ENCODE peak calls at places on chromosome 14, in nine cellular contexts. One of them, this sample, is unnamed.
A peak's percentile ranks its signal among the peaks of the same experiment; 100 is the strongest.

GRCh38 chr14:90827919-90828610 is 11.8 kb upstream of the TTC7B start:
- DNase-seq in lung: peak; percentile 92
- DNase-seq in germinal center: peak; percentile 96
- DNase-seq in stimulated activated CD4-positive, alpha-beta T cell treated with anti-CD3 and anti-CD28 coated beads, Interleukin-12 subunit alpha, Interleukin-12 subunit beta, amount 100 ng/mL, for 4 hours: peak; percentile 89
- DNase-seq in COR-L47: peak; percentile 86
- DNase-seq in activated CD4-positive, alpha-beta T cell treated with anti-CD3 and anti-CD28 coated beads, Interleukin-2, amount 50 U/mL, for 48 hours: peak; percentile 91
- DNase-seq in GM04504: peak; percentile 58
- DNase-seq in RPMI7951: peak; percentile 86
- DNase-seq in activated CD8-positive, alpha-beta memory T cell treated with anti-CD3 and anti-CD28 coated beads, Interleukin-2, amount 50 U/mL, for 4 hours: peak; percentile 89
- DNase-seq in this sample: peak; percentile 77

GRCh38 chr14:99809864-99810854 is 16.9 kb downstream of the EML1 start:
- DNase-seq in lung: no peak
- DNase-seq in COR-L47: no peak
- DNase-seq in germinal center: no peak
- DNase-seq in GM04504: no peak
- DNase-seq in activated CD4-positive, alpha-beta T cell treated with anti-CD3 and anti-CD28 coated beads, Interleukin-2, amount 50 U/mL, for 48 hours: no peak
- DNase-seq in RPMI7951: no peak
- DNase-seq in stimulated activated CD4-positive, alpha-beta T cell treated with anti-CD3 and anti-CD28 coated beads, Interleukin-12 subunit alpha, Interleukin-12 subunit beta, amount 100 ng/mL, for 4 hours: no peak
- DNase-seq in activated CD8-positive, alpha-beta memory T cell treated with anti-CD3 and anti-CD28 coated beads, Interleukin-2, amount 50 U/mL, for 4 hours: no peak
- DNase-seq in this sample: no peak

GRCh38 chr14:62084020-62084419 is 321.8 kb downstream of the SNAPC1 start:
- DNase-seq in lung: no peak
- DNase-seq in stimulated activated CD4-positive, alpha-beta T cell treated with anti-CD3 and anti-CD28 coated beads, Interleukin-12 subunit alpha, Interleukin-12 subunit beta, amount 100 ng/mL, for 4 hours: no peak
- DNase-seq in COR-L47: no peak
- DNase-seq in RPMI7951: no peak
- DNase-seq in activated CD8-positive, alpha-beta memory T cell treated with anti-CD3 and anti-CD28 coated beads, Interleukin-2, amount 50 U/mL, for 4 hours: no peak
- DNase-seq in activated CD4-positive, alpha-beta T cell treated with anti-CD3 and anti-CD28 coated beads, Interleukin-2, amount 50 U/mL, for 48 hours: no peak
- DNase-seq in germinal center: no peak
- DNase-seq in GM04504: no peak
- DNase-seq in this sample: no peak

GRCh38 chr14:66008631-66009030 is 477.5 kb upstream of the CCDC196 start:
- DNase-seq in GM04504: no peak
- DNase-seq in activated CD4-positive, alpha-beta T cell treated with anti-CD3 and anti-CD28 coated beads, Interleukin-2, amount 50 U/mL, for 48 hours: no peak
- DNase-seq in stimulated activated CD4-positive, alpha-beta T cell treated with anti-CD3 and anti-CD28 coated beads, Interleukin-12 subunit alpha, Interleukin-12 subunit beta, amount 100 ng/mL, for 4 hours: no peak
- DNase-seq in germinal center: no peak
- DNase-seq in lung: no peak
- DNase-seq in activated CD8-positive, alpha-beta memory T cell treated with anti-CD3 and anti-CD28 coated beads, Interleukin-2, amount 50 U/mL, for 4 hours: no peak
- DNase-seq in COR-L47: no peak
- DNase-seq in RPMI7951: no peak
- DNase-seq in this sample: no peak

GRCh38 chr14:94593749-94594431 is 12.7 kb downstream of the SERPINA5 start:
- DNase-seq in COR-L47: no peak
- DNase-seq in GM04504: no peak
- DNase-seq in activated CD4-positive, alpha-beta T cell treated with anti-CD3 and anti-CD28 coated beads, Interleukin-2, amount 50 U/mL, for 48 hours: no peak
- DNase-seq in stimulated activated CD4-positive, alpha-beta T cell treated with anti-CD3 and anti-CD28 coated beads, Interleukin-12 subunit alpha, Interleukin-12 subunit beta, amount 100 ng/mL, for 4 hours: no peak
- DNase-seq in RPMI7951: no peak
- DNase-seq in activated CD8-positive, alpha-beta memory T cell treated with anti-CD3 and anti-CD28 coated beads, Interleukin-2, amount 50 U/mL, for 4 hours: no peak
- DNase-seq in germinal center: no peak
- DNase-seq in lung: no peak
- DNase-seq in this sample: no peak

GRCh38 chr14:64715628-64716412 is 11.6 kb downstream of the PLEKHG3 start:
- DNase-seq in RPMI7951: no peak
- DNase-seq in germinal center: no peak
- DNase-seq in activated CD8-positive, alpha-beta memory T cell treated with anti-CD3 and anti-CD28 coated beads, Interleukin-2, amount 50 U/mL, for 4 hours: no peak
- DNase-seq in GM04504: no peak
- DNase-seq in stimulated activated CD4-positive, alpha-beta T cell treated with anti-CD3 and anti-CD28 coated beads, Interleukin-12 subunit alpha, Interleukin-12 subunit beta, amount 100 ng/mL, for 4 hours: no peak
- DNase-seq in lung: no peak
- DNase-seq in activated CD4-positive, alpha-beta T cell treated with anti-CD3 and anti-CD28 coated beads, Interleukin-2, amount 50 U/mL, for 48 hours: no peak
- DNase-seq in COR-L47: no peak
- DNase-seq in this sample: no peak

GRCh38 chr14:68380304-68380840 is 412.5 kb downstream of the ZFP36L1 start:
- DNase-seq in activated CD4-positive, alpha-beta T cell treated with anti-CD3 and anti-CD28 coated beads, Interleukin-2, amount 50 U/mL, for 48 hours: no peak
- DNase-seq in RPMI7951: no peak
- DNase-seq in activated CD8-positive, alpha-beta memory T cell treated with anti-CD3 and anti-CD28 coated beads, Interleukin-2, amount 50 U/mL, for 4 hours: no peak
- DNase-seq in lung: no peak
- DNase-seq in GM04504: no peak
- DNase-seq in germinal center: no peak
- DNase-seq in COR-L47: no peak
- DNase-seq in stimulated activated CD4-positive, alpha-beta T cell treated with anti-CD3 and anti-CD28 coated beads, Interleukin-12 subunit alpha, Interleukin-12 subunit beta, amount 100 ng/mL, for 4 hours: no peak
- DNase-seq in this sample: no peak

GRCh38 chr14:102565959-102566358 is 26.5 kb upstream of the RCOR1 start:
- DNase-seq in COR-L47: no peak
- DNase-seq in lung: no peak
- DNase-seq in GM04504: no peak
- DNase-seq in germinal center: no peak
- DNase-seq in RPMI7951: no peak
- DNase-seq in stimulated activated CD4-positive, alpha-beta T cell treated with anti-CD3 and anti-CD28 coated beads, Interleukin-12 subunit alpha, Interleukin-12 subunit beta, amount 100 ng/mL, for 4 hours: no peak
- DNase-seq in activated CD4-positive, alpha-beta T cell treated with anti-CD3 and anti-CD28 coated beads, Interleukin-2, amount 50 U/mL, for 48 hours: no peak
- DNase-seq in activated CD8-positive, alpha-beta memory T cell treated with anti-CD3 and anti-CD28 coated beads, Interleukin-2, amount 50 U/mL, for 4 hours: no peak
- DNase-seq in this sample: no peak

GRCh38 chr14:100640481-100641273 is 53.5 kb upstream of the BEGAIN start:
- DNase-seq in activated CD8-positive, alpha-beta memory T cell treated with anti-CD3 and anti-CD28 coated beads, Interleukin-2, amount 50 U/mL, for 4 hours: peak; percentile 57
- DNase-seq in stimulated activated CD4-positive, alpha-beta T cell treated with anti-CD3 and anti-CD28 coated beads, Interleukin-12 subunit alpha, Interleukin-12 subunit beta, amount 100 ng/mL, for 4 hours: peak; percentile 45
- DNase-seq in RPMI7951: peak; percentile 22
- DNase-seq in COR-L47: no peak
- DNase-seq in lung: no peak
- DNase-seq in activated CD4-positive, alpha-beta T cell treated with anti-CD3 and anti-CD28 coated beads, Interleukin-2, amount 50 U/mL, for 48 hours: peak; percentile 71
- DNase-seq in germinal center: no peak
- DNase-seq in GM04504: no peak
- DNase-seq in this sample: peak; percentile 66

GRCh38 chr14:104115131-104115600 is 23.2 kb upstream of the KIF26A start:
- DNase-seq in activated CD8-positive, alpha-beta memory T cell treated with anti-CD3 and anti-CD28 coated beads, Interleukin-2, amount 50 U/mL, for 4 hours: peak; percentile 6
- DNase-seq in RPMI7951: no peak
- DNase-seq in lung: no peak
- DNase-seq in COR-L47: no peak
- DNase-seq in stimulated activated CD4-positive, alpha-beta T cell treated with anti-CD3 and anti-CD28 coated beads, Interleukin-12 subunit alpha, Interleukin-12 subunit beta, amount 100 ng/mL, for 4 hours: no peak
- DNase-seq in GM04504: no peak
- DNase-seq in germinal center: no peak
- DNase-seq in activated CD4-positive, alpha-beta T cell treated with anti-CD3 and anti-CD28 coated beads, Interleukin-2, amount 50 U/mL, for 48 hours: no peak
- DNase-seq in this sample: no peak

GRCh38 chr14:57493467-57494181 is at the start of gene CCDC198:
- DNase-seq in lung: no peak
- DNase-seq in activated CD4-positive, alpha-beta T cell treated with anti-CD3 and anti-CD28 coated beads, Interleukin-2, amount 50 U/mL, for 48 hours: no peak
- DNase-seq in stimulated activated CD4-positive, alpha-beta T cell treated with anti-CD3 and anti-CD28 coated beads, Interleukin-12 subunit alpha, Interleukin-12 subunit beta, amount 100 ng/mL, for 4 hours: no peak
- DNase-seq in activated CD8-positive, alpha-beta memory T cell treated with anti-CD3 and anti-CD28 coated beads, Interleukin-2, amount 50 U/mL, for 4 hours: no peak
- DNase-seq in GM04504: no peak
- DNase-seq in RPMI7951: no peak
- DNase-seq in germinal center: no peak
- DNase-seq in COR-L47: no peak
- DNase-seq in this sample: no peak

GRCh38 chr14:81023095-81023710 is 67.8 kb downstream of the TSHR start:
- DNase-seq in lung: no peak
- DNase-seq in activated CD4-positive, alpha-beta T cell treated with anti-CD3 and anti-CD28 coated beads, Interleukin-2, amount 50 U/mL, for 48 hours: no peak
- DNase-seq in stimulated activated CD4-positive, alpha-beta T cell treated with anti-CD3 and anti-CD28 coated beads, Interleukin-12 subunit alpha, Interleukin-12 subunit beta, amount 100 ng/mL, for 4 hours: no peak
- DNase-seq in activated CD8-positive, alpha-beta memory T cell treated with anti-CD3 and anti-CD28 coated beads, Interleukin-2, amount 50 U/mL, for 4 hours: no peak
- DNase-seq in germinal center: no peak
- DNase-seq in RPMI7951: no peak
- DNase-seq in COR-L47: no peak
- DNase-seq in GM04504: no peak
- DNase-seq in this sample: no peak

GRCh38 chr14:73258845-73259611 is 21.7 kb downstream of the PAPLN start:
- DNase-seq in activated CD4-positive, alpha-beta T cell treated with anti-CD3 and anti-CD28 coated beads, Interleukin-2, amount 50 U/mL, for 48 hours: no peak
- DNase-seq in germinal center: no peak
- DNase-seq in stimulated activated CD4-positive, alpha-beta T cell treated with anti-CD3 and anti-CD28 coated beads, Interleukin-12 subunit alpha, Interleukin-12 subunit beta, amount 100 ng/mL, for 4 hours: no peak
- DNase-seq in lung: no peak
- DNase-seq in GM04504: no peak
- DNase-seq in COR-L47: no peak
- DNase-seq in activated CD8-positive, alpha-beta memory T cell treated with anti-CD3 and anti-CD28 coated beads, Interleukin-2, amount 50 U/mL, for 4 hours: no peak
- DNase-seq in RPMI7951: no peak
- DNase-seq in this sample: no peak

GRCh38 chr14:101405171-101405883 is 156.0 kb upstream of the DIO3 start:
- DNase-seq in germinal center: no peak
- DNase-seq in GM04504: no peak
- DNase-seq in activated CD4-positive, alpha-beta T cell treated with anti-CD3 and anti-CD28 coated beads, Interleukin-2, amount 50 U/mL, for 48 hours: no peak
- DNase-seq in stimulated activated CD4-positive, alpha-beta T cell treated with anti-CD3 and anti-CD28 coated beads, Interleukin-12 subunit alpha, Interleukin-12 subunit beta, amount 100 ng/mL, for 4 hours: no peak
- DNase-seq in COR-L47: no peak
- DNase-seq in activated CD8-positive, alpha-beta memory T cell treated with anti-CD3 and anti-CD28 coated beads, Interleukin-2, amount 50 U/mL, for 4 hours: no peak
- DNase-seq in lung: no peak
- DNase-seq in RPMI7951: no peak
- DNase-seq in this sample: no peak

GRCh38 chr14:71049435-71050147 is 142.3 kb downstream of the PCNX1 start:
- DNase-seq in COR-L47: no peak
- DNase-seq in germinal center: no peak
- DNase-seq in activated CD4-positive, alpha-beta T cell treated with anti-CD3 and anti-CD28 coated beads, Interleukin-2, amount 50 U/mL, for 48 hours: no peak
- DNase-seq in GM04504: peak; percentile 10
- DNase-seq in RPMI7951: no peak
- DNase-seq in lung: no peak
- DNase-seq in stimulated activated CD4-positive, alpha-beta T cell treated with anti-CD3 and anti-CD28 coated beads, Interleukin-12 subunit alpha, Interleukin-12 subunit beta, amount 100 ng/mL, for 4 hours: no peak
- DNase-seq in activated CD8-positive, alpha-beta memory T cell treated with anti-CD3 and anti-CD28 coated beads, Interleukin-2, amount 50 U/mL, for 4 hours: no peak
- DNase-seq in this sample: no peak

GRCh38 chr14:98136019-98136418 is 1136.0 kb downstream of the BCL11B start:
- DNase-seq in stimulated activated CD4-positive, alpha-beta T cell treated with anti-CD3 and anti-CD28 coated beads, Interleukin-12 subunit alpha, Interleukin-12 subunit beta, amount 100 ng/mL, for 4 hours: no peak
- DNase-seq in germinal center: no peak
- DNase-seq in activated CD4-positive, alpha-beta T cell treated with anti-CD3 and anti-CD28 coated beads, Interleukin-2, amount 50 U/mL, for 48 hours: no peak
- DNase-seq in COR-L47: peak; percentile 73
- DNase-seq in activated CD8-positive, alpha-beta memory T cell treated with anti-CD3 and anti-CD28 coated beads, Interleukin-2, amount 50 U/mL, for 4 hours: peak; percentile 23
- DNase-seq in GM04504: no peak
- DNase-seq in lung: no peak
- DNase-seq in RPMI7951: no peak
- DNase-seq in this sample: no peak

GRCh38 chr14:53613404-53614253 is 343.0 kb downstream of the BMP4 start:
- DNase-seq in activated CD4-positive, alpha-beta T cell treated with anti-CD3 and anti-CD28 coated beads, Interleukin-2, amount 50 U/mL, for 48 hours: no peak
- DNase-seq in GM04504: no peak
- DNase-seq in lung: no peak
- DNase-seq in RPMI7951: peak; percentile 24
- DNase-seq in COR-L47: peak; percentile 38
- DNase-seq in germinal center: peak; percentile 75
- DNase-seq in activated CD8-positive, alpha-beta memory T cell treated with anti-CD3 and anti-CD28 coated beads, Interleukin-2, amount 50 U/mL, for 4 hours: no peak
- DNase-seq in stimulated activated CD4-positive, alpha-beta T cell treated with anti-CD3 and anti-CD28 coated beads, Interleukin-12 subunit alpha, Interleukin-12 subunit beta, amount 100 ng/mL, for 4 hours: no peak
- DNase-seq in this sample: peak; percentile 37

GRCh38 chr14:89504602-89505320 is 87.7 kb upstream of the FOXN3 start:
- DNase-seq in GM04504: peak; percentile 50
- DNase-seq in activated CD4-positive, alpha-beta T cell treated with anti-CD3 and anti-CD28 coated beads, Interleukin-2, amount 50 U/mL, for 48 hours: peak; percentile 31
- DNase-seq in activated CD8-positive, alpha-beta memory T cell treated with anti-CD3 and anti-CD28 coated beads, Interleukin-2, amount 50 U/mL, for 4 hours: no peak
- DNase-seq in stimulated activated CD4-positive, alpha-beta T cell treated with anti-CD3 and anti-CD28 coated beads, Interleukin-12 subunit alpha, Interleukin-12 subunit beta, amount 100 ng/mL, for 4 hours: no peak
- DNase-seq in COR-L47: no peak
- DNase-seq in germinal center: no peak
- DNase-seq in RPMI7951: peak; percentile 87
- DNase-seq in lung: peak; percentile 32
- DNase-seq in this sample: no peak

GRCh38 chr14:96095581-96096476 is 56.7 kb downstream of the C14orf132 start:
- DNase-seq in GM04504: peak; percentile 46
- DNase-seq in activated CD8-positive, alpha-beta memory T cell treated with anti-CD3 and anti-CD28 coated beads, Interleukin-2, amount 50 U/mL, for 4 hours: no peak
- DNase-seq in stimulated activated CD4-positive, alpha-beta T cell treated with anti-CD3 and anti-CD28 coated beads, Interleukin-12 subunit alpha, Interleukin-12 subunit beta, amount 100 ng/mL, for 4 hours: no peak
- DNase-seq in COR-L47: peak; percentile 97
- DNase-seq in RPMI7951: peak; percentile 99
- DNase-seq in lung: peak; percentile 52
- DNase-seq in activated CD4-positive, alpha-beta T cell treated with anti-CD3 and anti-CD28 coated beads, Interleukin-2, amount 50 U/mL, for 48 hours: no peak
- DNase-seq in germinal center: no peak
- DNase-seq in this sample: no peak

GRCh38 chr14:28121512-28122297 is 644.9 kb upstream of the FOXG1 start:
- DNase-seq in RPMI7951: no peak
- DNase-seq in stimulated activated CD4-positive, alpha-beta T cell treated with anti-CD3 and anti-CD28 coated beads, Interleukin-12 subunit alpha, Interleukin-12 subunit beta, amount 100 ng/mL, for 4 hours: no peak
- DNase-seq in COR-L47: no peak
- DNase-seq in lung: no peak
- DNase-seq in germinal center: no peak
- DNase-seq in activated CD8-positive, alpha-beta memory T cell treated with anti-CD3 and anti-CD28 coated beads, Interleukin-2, amount 50 U/mL, for 4 hours: no peak
- DNase-seq in GM04504: no peak
- DNase-seq in activated CD4-positive, alpha-beta T cell treated with anti-CD3 and anti-CD28 coated beads, Interleukin-2, amount 50 U/mL, for 48 hours: no peak
- DNase-seq in this sample: no peak

GRCh38 chr14:67718265-67718664 is 16.6 kb downstream of the RDH12 start:
- DNase-seq in lung: no peak
- DNase-seq in activated CD4-positive, alpha-beta T cell treated with anti-CD3 and anti-CD28 coated beads, Interleukin-2, amount 50 U/mL, for 48 hours: no peak
- DNase-seq in stimulated activated CD4-positive, alpha-beta T cell treated with anti-CD3 and anti-CD28 coated beads, Interleukin-12 subunit alpha, Interleukin-12 subunit beta, amount 100 ng/mL, for 4 hours: no peak
- DNase-seq in germinal center: no peak
- DNase-seq in GM04504: no peak
- DNase-seq in COR-L47: no peak
- DNase-seq in RPMI7951: no peak
- DNase-seq in activated CD8-positive, alpha-beta memory T cell treated with anti-CD3 and anti-CD28 coated beads, Interleukin-2, amount 50 U/mL, for 4 hours: no peak
- DNase-seq in this sample: no peak

GRCh38 chr14:72611956-72612500 is 281.9 kb downstream of the DPF3 start:
- DNase-seq in COR-L47: no peak
- DNase-seq in germinal center: no peak
- DNase-seq in GM04504: no peak
- DNase-seq in lung: no peak
- DNase-seq in stimulated activated CD4-positive, alpha-beta T cell treated with anti-CD3 and anti-CD28 coated beads, Interleukin-12 subunit alpha, Interleukin-12 subunit beta, amount 100 ng/mL, for 4 hours: no peak
- DNase-seq in RPMI7951: no peak
- DNase-seq in activated CD4-positive, alpha-beta T cell treated with anti-CD3 and anti-CD28 coated beads, Interleukin-2, amount 50 U/mL, for 48 hours: no peak
- DNase-seq in activated CD8-positive, alpha-beta memory T cell treated with anti-CD3 and anti-CD28 coated beads, Interleukin-2, amount 50 U/mL, for 4 hours: no peak
- DNase-seq in this sample: no peak

GRCh38 chr14:64465856-64466554 is 706 bp downstream of the AKAP5 start:
- DNase-seq in activated CD8-positive, alpha-beta memory T cell treated with anti-CD3 and anti-CD28 coated beads, Interleukin-2, amount 50 U/mL, for 4 hours: no peak
- DNase-seq in stimulated activated CD4-positive, alpha-beta T cell treated with anti-CD3 and anti-CD28 coated beads, Interleukin-12 subunit alpha, Interleukin-12 subunit beta, amount 100 ng/mL, for 4 hours: no peak
- DNase-seq in activated CD4-positive, alpha-beta T cell treated with anti-CD3 and anti-CD28 coated beads, Interleukin-2, amount 50 U/mL, for 48 hours: no peak
- DNase-seq in germinal center: no peak
- DNase-seq in GM04504: peak; percentile 20
- DNase-seq in lung: no peak
- DNase-seq in RPMI7951: peak; percentile 44
- DNase-seq in COR-L47: peak; percentile 36
- DNase-seq in this sample: no peak

GRCh38 chr14:67269338-67270060 is 28.3 kb downstream of the PALS1 start:
- DNase-seq in stimulated activated CD4-positive, alpha-beta T cell treated with anti-CD3 and anti-CD28 coated beads, Interleukin-12 subunit alpha, Interleukin-12 subunit beta, amount 100 ng/mL, for 4 hours: no peak
- DNase-seq in RPMI7951: peak; percentile 53
- DNase-seq in lung: no peak
- DNase-seq in GM04504: peak; percentile 48
- DNase-seq in activated CD8-positive, alpha-beta memory T cell treated with anti-CD3 and anti-CD28 coated beads, Interleukin-2, amount 50 U/mL, for 4 hours: no peak
- DNase-seq in activated CD4-positive, alpha-beta T cell treated with anti-CD3 and anti-CD28 coated beads, Interleukin-2, amount 50 U/mL, for 48 hours: no peak
- DNase-seq in COR-L47: no peak
- DNase-seq in germinal center: no peak
- DNase-seq in this sample: no peak

GRCh38 chr14:30143617-30144016 is 216.0 kb upstream of the PRKD1 start:
- DNase-seq in activated CD8-positive, alpha-beta memory T cell treated with anti-CD3 and anti-CD28 coated beads, Interleukin-2, amount 50 U/mL, for 4 hours: no peak
- DNase-seq in COR-L47: no peak
- DNase-seq in RPMI7951: no peak
- DNase-seq in germinal center: no peak
- DNase-seq in stimulated activated CD4-positive, alpha-beta T cell treated with anti-CD3 and anti-CD28 coated beads, Interleukin-12 subunit alpha, Interleukin-12 subunit beta, amount 100 ng/mL, for 4 hours: no peak
- DNase-seq in lung: no peak
- DNase-seq in GM04504: no peak
- DNase-seq in activated CD4-positive, alpha-beta T cell treated with anti-CD3 and anti-CD28 coated beads, Interleukin-2, amount 50 U/mL, for 48 hours: no peak
- DNase-seq in this sample: no peak

GRCh38 chr14:72024043-72024407 is 91.8 kb downstream of the RGS6 start:
- DNase-seq in activated CD8-positive, alpha-beta memory T cell treated with anti-CD3 and anti-CD28 coated beads, Interleukin-2, amount 50 U/mL, for 4 hours: peak; percentile 15
- DNase-seq in lung: no peak
- DNase-seq in RPMI7951: peak; percentile 29
- DNase-seq in activated CD4-positive, alpha-beta T cell treated with anti-CD3 and anti-CD28 coated beads, Interleukin-2, amount 50 U/mL, for 48 hours: peak; percentile 23
- DNase-seq in COR-L47: peak; percentile 12
- DNase-seq in GM04504: no peak
- DNase-seq in germinal center: peak; percentile 18
- DNase-seq in stimulated activated CD4-positive, alpha-beta T cell treated with anti-CD3 and anti-CD28 coated beads, Interleukin-12 subunit alpha, Interleukin-12 subunit beta, amount 100 ng/mL, for 4 hours: peak; percentile 4
- DNase-seq in this sample: peak; percentile 5

GRCh38 chr14:101444116-101444515 is 117.2 kb upstream of the DIO3 start:
- DNase-seq in activated CD4-positive, alpha-beta T cell treated with anti-CD3 and anti-CD28 coated beads, Interleukin-2, amount 50 U/mL, for 48 hours: no peak
- DNase-seq in GM04504: peak; percentile 3
- DNase-seq in germinal center: no peak
- DNase-seq in stimulated activated CD4-positive, alpha-beta T cell treated with anti-CD3 and anti-CD28 coated beads, Interleukin-12 subunit alpha, Interleukin-12 subunit beta, amount 100 ng/mL, for 4 hours: no peak
- DNase-seq in activated CD8-positive, alpha-beta memory T cell treated with anti-CD3 and anti-CD28 coated beads, Interleukin-2, amount 50 U/mL, for 4 hours: no peak
- DNase-seq in RPMI7951: peak; percentile 17
- DNase-seq in lung: peak; percentile 16
- DNase-seq in COR-L47: no peak
- DNase-seq in this sample: no peak

GRCh38 chr14:40188006-40188405 is 755.8 kb upstream of the FBXO33 start:
- DNase-seq in activated CD4-positive, alpha-beta T cell treated with anti-CD3 and anti-CD28 coated beads, Interleukin-2, amount 50 U/mL, for 48 hours: no peak
- DNase-seq in stimulated activated CD4-positive, alpha-beta T cell treated with anti-CD3 and anti-CD28 coated beads, Interleukin-12 subunit alpha, Interleukin-12 subunit beta, amount 100 ng/mL, for 4 hours: no peak
- DNase-seq in activated CD8-positive, alpha-beta memory T cell treated with anti-CD3 and anti-CD28 coated beads, Interleukin-2, amount 50 U/mL, for 4 hours: no peak
- DNase-seq in germinal center: no peak
- DNase-seq in COR-L47: no peak
- DNase-seq in lung: no peak
- DNase-seq in RPMI7951: peak; percentile 11
- DNase-seq in GM04504: no peak
- DNase-seq in this sample: no peak

GRCh38 chr14:37864861-37865718 is 269.7 kb downstream of the TTC6 start:
- DNase-seq in RPMI7951: peak; percentile 24
- DNase-seq in activated CD4-positive, alpha-beta T cell treated with anti-CD3 and anti-CD28 coated beads, Interleukin-2, amount 50 U/mL, for 48 hours: no peak
- DNase-seq in COR-L47: no peak
- DNase-seq in stimulated activated CD4-positive, alpha-beta T cell treated with anti-CD3 and anti-CD28 coated beads, Interleukin-12 subunit alpha, Interleukin-12 subunit beta, amount 100 ng/mL, for 4 hours: no peak
- DNase-seq in germinal center: no peak
- DNase-seq in GM04504: peak; percentile 76
- DNase-seq in lung: no peak
- DNase-seq in activated CD8-positive, alpha-beta memory T cell treated with anti-CD3 and anti-CD28 coated beads, Interleukin-2, amount 50 U/mL, for 4 hours: no peak
- DNase-seq in this sample: no peak

GRCh38 chr14:61322799-61323290 is 1.5 kb downstream of the PRKCH start:
- DNase-seq in COR-L47: no peak
- DNase-seq in RPMI7951: no peak
- DNase-seq in lung: peak; percentile 38
- DNase-seq in stimulated activated CD4-positive, alpha-beta T cell treated with anti-CD3 and anti-CD28 coated beads, Interleukin-12 subunit alpha, Interleukin-12 subunit beta, amount 100 ng/mL, for 4 hours: no peak
- DNase-seq in germinal center: no peak
- DNase-seq in activated CD8-positive, alpha-beta memory T cell treated with anti-CD3 and anti-CD28 coated beads, Interleukin-2, amount 50 U/mL, for 4 hours: peak; percentile 52
- DNase-seq in activated CD4-positive, alpha-beta T cell treated with anti-CD3 and anti-CD28 coated beads, Interleukin-2, amount 50 U/mL, for 48 hours: peak; percentile 61
- DNase-seq in GM04504: no peak
- DNase-seq in this sample: no peak

This sample was measured in GM12891.